ENCODE peak calls at places on chromosomes 5 and 9, in four cellular contexts. L is IMR-90, W is tibial nerve, X is right lobe of liver. V is an unnamed sample.

GRCh38 chr5:92543246-92543645 is 1037.8 kb downstream of the NR2F1-AS1 start:
- DNase-seq in L (peak), W (no peak), X (no peak), V (no peak)

GRCh38 chr5:80672140-80672736 is 17.5 kb upstream of the DHFR start:
- DNase-seq in L (peak), W (peak), X (peak), V (peak)

GRCh38 chr5:52983731-52984620 is 5.2 kb upstream of the ITGA2 start:
- DNase-seq in L (peak), W (no peak), X (no peak), V (no peak)

GRCh38 chr9:77016111-77016525 is 3.3 kb upstream of the FOXB2 start:
- DNase-seq in L (no peak), W (no peak), X (no peak), V (no peak)

GRCh38 chr9:33139421-33140228 is 27.5 kb downstream of the B4GALT1 start:
- DNase-seq in L (peak), W (peak), X (peak), V (peak)

GRCh38 chr9:13613296-13613695 is 333.8 kb upstream of the MPDZ start:
- DNase-seq in L (no peak), W (no peak), X (no peak), V (no peak)

GRCh38 chr5:95988877-95989276 is 27.2 kb upstream of the ELL2 start:
- DNase-seq in L (no peak), W (no peak), X (no peak), V (no peak)

GRCh38 chr5:104344809-104345512 is 782.4 kb upstream of the NUDT12 start:
- DNase-seq in L (peak), W (no peak), X (no peak), V (no peak)

GRCh38 chr9:122265265-122265900 is 701 bp downstream of the MRRF start:
- DNase-seq in L (peak), W (no peak), X (no peak), V (no peak)

GRCh38 chr5:178249191-178249989 is 16.8 kb upstream of the PHYKPL start:
- DNase-seq in L (peak), W (no peak), X (peak), V (no peak)

GRCh38 chr5:149485655-149486615 is 65.3 kb downstream of the CSNK1A1 start:
- DNase-seq in L (peak), W (peak), X (no peak), V (no peak)

GRCh38 chr5:142803428-142804111 is 33.4 kb downstream of the ARHGAP26 start:
- DNase-seq in L (peak), W (peak), X (no peak), V (no peak)

GRCh38 chr9:79565245-79565644 is 6.5 kb upstream of the TLE4 start:
- DNase-seq in L (peak), W (no peak), X (no peak), V (no peak)

GRCh38 chr5:171776747-171777419 is 8.7 kb upstream of the SMIM23 start:
- DNase-seq in L (peak), W (no peak), X (no peak), V (no peak)

GRCh38 chr9:86034863-86035734 is 64.3 kb downstream of the GOLM1 start:
- DNase-seq in L (peak), W (no peak), X (no peak), V (no peak)

GRCh38 chr9:80496901-80497565 is 925.3 kb downstream of the TLE4 start:
- DNase-seq in L (no peak), W (no peak), X (no peak), V (no peak)

GRCh38 chr5:10306806-10307205 is 896 bp downstream of the CMBL start:
- DNase-seq in L (no peak), W (no peak), X (no peak), V (no peak)

GRCh38 chr5:1016036-1016435 is 7.4 kb downstream of the NKD2 start:
- DNase-seq in L (no peak), W (no peak), X (no peak), V (no peak)

GRCh38 chr5:83082750-83083149 is 5.4 kb downstream of the XRCC4 start:
- DNase-seq in L (no peak), W (no peak), X (no peak), V (no peak)

GRCh38 chr5:83090169-83090568 is 12.8 kb downstream of the XRCC4 start:
- DNase-seq in L (no peak), W (no peak), X (no peak), V (no peak)

GRCh38 chr5:83084336-83084735 is 7.0 kb downstream of the XRCC4 start:
- DNase-seq in L (no peak), W (no peak), X (no peak), V (no peak)

DNA sequence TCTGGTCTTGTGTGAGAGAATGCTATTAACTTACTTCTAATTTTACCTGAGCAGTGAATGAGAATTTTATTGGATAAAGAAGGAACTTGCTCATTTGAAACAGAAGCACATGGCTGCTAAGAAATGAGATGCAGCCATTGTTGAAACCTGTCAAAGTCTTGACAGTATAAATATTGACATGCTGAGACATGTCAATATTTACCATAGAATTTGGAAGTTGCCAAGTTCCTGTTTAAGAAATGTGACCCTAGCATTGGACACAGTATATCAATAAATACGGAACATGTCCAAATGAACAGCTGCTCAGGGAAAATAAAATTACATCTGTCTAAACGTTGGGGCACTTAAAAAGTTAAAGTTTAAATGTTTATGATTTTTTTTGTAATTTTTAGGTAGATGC is 7.8 kb downstream of the XRCC4 start:
- DNase-seq in L (no peak), W (no peak), X (no peak), V (no peak)
- TF ChIP-seq POLR2A in L (no peak), W (no peak), X (no peak), V (no peak)

GRCh38 chr9:17134843-17135577 is at the start of gene CNTLN:
- DNase-seq in L (peak), W (peak), X (peak), V (peak)
- TF ChIP-seq POLR2A in L (peak), W (peak), X (peak), V (peak)

DNA sequence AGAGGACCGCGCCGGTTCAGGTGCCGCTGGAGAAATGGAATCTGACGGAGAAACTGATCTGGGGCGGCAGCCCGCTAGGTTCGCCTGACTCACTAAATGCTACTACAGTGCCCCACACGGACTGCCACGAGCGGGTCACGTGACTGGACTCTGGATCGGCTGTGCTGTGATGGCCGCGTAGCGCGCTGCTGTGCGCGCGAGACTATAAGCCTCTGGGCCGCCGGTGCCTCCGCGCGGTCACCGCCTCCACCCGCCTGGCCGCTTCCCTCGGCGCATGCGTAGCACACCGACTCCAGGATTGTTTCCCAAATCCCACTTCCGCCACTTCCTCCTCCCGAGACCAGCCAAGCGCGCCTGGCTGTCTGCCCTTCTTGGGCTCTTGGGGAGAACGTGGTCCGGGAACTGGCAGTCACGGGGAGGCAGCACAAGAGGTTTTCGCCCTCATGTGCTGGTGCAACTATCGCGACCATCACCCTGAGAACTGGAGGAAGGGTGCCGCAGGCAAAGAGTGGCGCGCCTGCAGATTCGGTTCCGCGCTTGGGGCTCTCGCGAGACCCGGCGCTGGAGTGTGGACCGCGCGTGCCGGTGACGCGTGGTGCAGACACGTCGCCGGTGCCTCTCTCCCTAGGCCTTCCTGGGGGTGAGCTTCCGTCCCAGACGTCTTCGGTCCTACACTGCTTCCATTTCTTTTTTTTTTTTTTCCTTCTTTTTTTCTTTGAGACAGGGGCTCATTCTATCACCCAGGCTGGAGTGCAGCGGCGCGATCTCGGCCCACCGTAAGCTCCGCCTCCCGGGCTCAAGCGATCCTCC is 35.8 kb upstream of the GLDC start:
- DNase-seq in L (peak), W (peak), X (peak), V (peak)
- TF ChIP-seq POLR2A in L (peak), W (peak), X (peak), V (peak)

GRCh38 chr5:134371834-134372340 is 518 bp downstream of the UBE2B start:
- DNase-seq in L (peak), W (peak), X (peak), V (peak)
- TF ChIP-seq POLR2A in L (no peak), W (no peak), X (no peak), V (no peak)

GRCh38 chr9:92877531-92878430 is at the start of gene ZNF484:
- DNase-seq in L (peak), W (peak), X (peak), V (peak)
- TF ChIP-seq POLR2A in L (peak), W (peak), X (peak), V (no peak)

DNA sequence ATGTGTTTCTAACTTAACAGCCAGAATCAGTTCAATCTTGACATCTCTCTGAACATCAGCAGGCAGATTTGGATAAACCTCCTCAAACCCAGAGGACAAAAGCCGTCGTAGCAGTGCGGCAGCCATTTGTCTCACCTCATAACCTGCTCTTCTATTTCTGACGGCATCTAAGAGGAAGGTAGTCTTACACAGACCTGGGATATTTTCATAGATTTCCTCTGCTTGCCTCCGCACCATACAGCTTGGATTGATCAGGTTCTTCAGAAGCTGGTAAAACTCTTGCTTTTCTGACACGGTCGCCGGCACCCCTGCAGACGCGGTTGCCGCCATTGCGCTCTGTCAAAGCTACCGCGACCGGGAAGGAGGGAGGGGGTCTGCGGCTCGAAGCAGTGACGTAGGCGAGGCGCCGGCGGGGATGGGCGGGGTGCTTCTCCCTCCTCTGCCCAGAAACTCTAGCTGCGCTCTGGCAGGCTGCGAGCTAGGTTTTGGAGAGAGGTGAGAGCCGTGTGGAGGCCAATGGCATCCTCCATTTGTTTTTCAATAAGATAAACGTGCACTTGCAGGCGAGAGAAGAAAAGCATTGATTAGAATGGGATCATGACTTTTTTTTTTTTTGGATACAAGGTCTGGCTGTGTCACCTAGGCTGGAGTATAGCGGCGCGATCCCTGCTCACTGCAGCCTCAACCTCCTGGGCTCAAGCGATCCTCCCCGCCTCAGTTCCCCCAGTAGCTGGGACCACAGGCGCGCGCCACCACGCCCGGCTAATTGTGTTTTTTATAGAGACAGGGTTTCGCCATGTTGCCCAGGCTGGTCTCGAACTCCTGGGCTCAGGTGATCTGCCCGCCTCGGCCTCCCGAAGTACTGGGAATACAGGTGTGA is at the start of gene RANBP6:
- DNase-seq in L (peak), W (peak), X (peak), V (peak)
- TF ChIP-seq POLR2A in L (peak), W (peak), X (peak), V (peak)

V was measured in ovary.